ENCODE peak calls at places on chromosomes 6 and 20, in nine cellular contexts. One of them, this sample, is unnamed.
A peak's percentile ranks its signal among the peaks of the same experiment; 100 is the strongest.

GRCh38 chr20:48716086-48716485 is 111.7 kb downstream of the PREX1 start:
- DNase-seq in activated gamma-delta T cell treated with Interleukin-2 at 50 U/mL for 16 hours: peak; percentile 72
- DNase-seq in stomach: no peak
- DNase-seq in progenitor cell of endocrine pancreas: no peak
- DNase-seq in PC-3: no peak
- DNase-seq in ELF-1: no peak
- DNase-seq in activated CD4-positive, alpha-beta T cell treated with anti-CD3 and anti-CD28 coated beads, Interleukin-2, amount 50 U/mL, for 1 hour: peak; percentile 25
- DNase-seq in AG09309: no peak
- DNase-seq in putamen: no peak
- DNase-seq in this sample: no peak

GRCh38 chr20:9617940-9618339 is 103.5 kb downstream of the LAMP5 start:
- DNase-seq in activated gamma-delta T cell treated with Interleukin-2 at 50 U/mL for 16 hours: no peak
- DNase-seq in stomach: peak; percentile 58
- DNase-seq in progenitor cell of endocrine pancreas: no peak
- DNase-seq in PC-3: peak; percentile 89
- DNase-seq in ELF-1: no peak
- DNase-seq in activated CD4-positive, alpha-beta T cell treated with anti-CD3 and anti-CD28 coated beads, Interleukin-2, amount 50 U/mL, for 1 hour: no peak
- DNase-seq in AG09309: no peak
- DNase-seq in putamen: peak; percentile 25
- DNase-seq in this sample: peak; percentile 36

GRCh38 chr20:42193119-42193518 is 574.9 kb upstream of the CHD6 start:
- DNase-seq in activated gamma-delta T cell treated with Interleukin-2 at 50 U/mL for 16 hours: no peak
- DNase-seq in stomach: no peak
- DNase-seq in progenitor cell of endocrine pancreas: no peak
- DNase-seq in PC-3: no peak
- DNase-seq in ELF-1: no peak
- DNase-seq in activated CD4-positive, alpha-beta T cell treated with anti-CD3 and anti-CD28 coated beads, Interleukin-2, amount 50 U/mL, for 1 hour: no peak
- DNase-seq in AG09309: no peak
- DNase-seq in putamen: no peak
- DNase-seq in this sample: no peak

GRCh38 chr6:96675617-96676016 is 112.7 kb downstream of the FHL5 start:
- DNase-seq in activated gamma-delta T cell treated with Interleukin-2 at 50 U/mL for 16 hours: no peak
- DNase-seq in stomach: no peak
- DNase-seq in progenitor cell of endocrine pancreas: no peak
- DNase-seq in PC-3: no peak
- DNase-seq in ELF-1: no peak
- DNase-seq in activated CD4-positive, alpha-beta T cell treated with anti-CD3 and anti-CD28 coated beads, Interleukin-2, amount 50 U/mL, for 1 hour: no peak
- DNase-seq in AG09309: no peak
- DNase-seq in putamen: no peak
- DNase-seq in this sample: no peak

GRCh38 chr20:45368221-45368980 is 5.4 kb downstream of the SYS1 start:
- DNase-seq in activated gamma-delta T cell treated with Interleukin-2 at 50 U/mL for 16 hours: peak; percentile 22
- DNase-seq in stomach: no peak
- DNase-seq in progenitor cell of endocrine pancreas: no peak
- DNase-seq in PC-3: no peak
- DNase-seq in ELF-1: no peak
- DNase-seq in activated CD4-positive, alpha-beta T cell treated with anti-CD3 and anti-CD28 coated beads, Interleukin-2, amount 50 U/mL, for 1 hour: peak; percentile 21
- DNase-seq in AG09309: no peak
- DNase-seq in putamen: no peak
- DNase-seq in this sample: no peak

GRCh38 chr6:5412017-5412416 is 150.7 kb downstream of the FARS2 start:
- DNase-seq in activated gamma-delta T cell treated with Interleukin-2 at 50 U/mL for 16 hours: no peak
- DNase-seq in stomach: no peak
- DNase-seq in progenitor cell of endocrine pancreas: no peak
- DNase-seq in PC-3: no peak
- DNase-seq in ELF-1: peak; percentile 74
- DNase-seq in activated CD4-positive, alpha-beta T cell treated with anti-CD3 and anti-CD28 coated beads, Interleukin-2, amount 50 U/mL, for 1 hour: no peak
- DNase-seq in AG09309: no peak
- DNase-seq in putamen: no peak
- DNase-seq in this sample: no peak

GRCh38 chr6:70980800-70981199 is 23.9 kb upstream of the B3GAT2 start:
- DNase-seq in activated gamma-delta T cell treated with Interleukin-2 at 50 U/mL for 16 hours: no peak
- DNase-seq in stomach: no peak
- DNase-seq in progenitor cell of endocrine pancreas: no peak
- DNase-seq in PC-3: no peak
- DNase-seq in ELF-1: no peak
- DNase-seq in activated CD4-positive, alpha-beta T cell treated with anti-CD3 and anti-CD28 coated beads, Interleukin-2, amount 50 U/mL, for 1 hour: no peak
- DNase-seq in AG09309: no peak
- DNase-seq in putamen: no peak
- DNase-seq in this sample: no peak

GRCh38 chr6:45072673-45073072 is 255.5 kb upstream of the RUNX2 start:
- DNase-seq in activated gamma-delta T cell treated with Interleukin-2 at 50 U/mL for 16 hours: no peak
- DNase-seq in stomach: no peak
- DNase-seq in progenitor cell of endocrine pancreas: no peak
- DNase-seq in PC-3: no peak
- DNase-seq in ELF-1: no peak
- DNase-seq in activated CD4-positive, alpha-beta T cell treated with anti-CD3 and anti-CD28 coated beads, Interleukin-2, amount 50 U/mL, for 1 hour: no peak
- DNase-seq in AG09309: no peak
- DNase-seq in putamen: no peak
- DNase-seq in this sample: no peak

GRCh38 chr6:156957931-156958547 is 180.9 kb downstream of the ARID1B start:
- DNase-seq in activated gamma-delta T cell treated with Interleukin-2 at 50 U/mL for 16 hours: no peak
- DNase-seq in stomach: no peak
- DNase-seq in progenitor cell of endocrine pancreas: no peak
- DNase-seq in PC-3: no peak
- DNase-seq in ELF-1: no peak
- DNase-seq in activated CD4-positive, alpha-beta T cell treated with anti-CD3 and anti-CD28 coated beads, Interleukin-2, amount 50 U/mL, for 1 hour: no peak
- DNase-seq in AG09309: no peak
- DNase-seq in putamen: no peak
- DNase-seq in this sample: no peak

This sample was measured in RWPE1.